ENCODE peak calls at places on chromosomes 12 and 14, in eight cellular contexts. H is T-helper 1 cell; I is ELR; Z is HS-5; D is iPS DF 19.7; O is activated CD8-positive, alpha-beta memory T cell treated with anti-CD3 and anti-CD28 coated beads for 1 hour; T is B cell; F is stimulated activated effector memory CD8-positive, alpha-beta T cell treated with anti-CD3 and anti-CD28 coated beads, Interleukin-12 subunit alpha, Interleukin-12 subunit beta, amount 100 ng/mL, for 72 hours. V is an unnamed sample.

GRCh38 chr12:29208935-29209701 is 60.0 kb downstream of the FAR2 start:
- DNase-seq in H (no peak), I (no peak), Z (no peak), D (no peak), O (no peak), T (no peak), F (no peak), V (no peak)

GRCh38 chr12:65685514-65685913 is 138.8 kb upstream of the HMGA2 start:
- DNase-seq in H (no peak), I (peak), Z (no peak), D (peak), O (no peak), T (no peak), F (no peak), V (no peak)

GRCh38 chr14:94173471-94173884 is 644 bp upstream of the PPP4R4 start:
- DNase-seq in H (no peak), I (peak), Z (no peak), D (no peak), O (no peak), T (no peak), F (no peak), V (no peak)

GRCh38 chr14:89848165-89848564 is 106.4 kb downstream of the EFCAB11 start:
- DNase-seq in H (no peak), I (peak), Z (no peak), D (no peak), O (no peak), T (no peak), F (no peak), V (no peak)

GRCh38 chr12:38159092-38159551 is 157.5 kb upstream of the ALG10B start:
- DNase-seq in H (no peak), I (no peak), Z (no peak), D (no peak), O (no peak), T (no peak), F (no peak), V (no peak)

GRCh38 chr14:101200008-101200649 is 296.6 kb upstream of the RTL1 start:
- DNase-seq in H (no peak), I (no peak), Z (no peak), D (no peak), O (no peak), T (peak), F (no peak), V (no peak)

GRCh38 chr14:68547305-68548193 is 245.3 kb downstream of the ZFP36L1 start:
- DNase-seq in H (no peak), I (peak), Z (peak), D (no peak), O (no peak), T (peak), F (no peak), V (no peak)

GRCh38 chr12:47990351-47991105 is 13.7 kb downstream of the COL2A1 start:
- DNase-seq in H (no peak), I (peak), Z (no peak), D (no peak), O (no peak), T (peak), F (peak), V (peak)

GRCh38 chr14:32217301-32217700 is 14.2 kb upstream of the RNU6-8 start:
- DNase-seq in H (no peak), I (no peak), Z (no peak), D (no peak), O (no peak), T (no peak), F (no peak), V (no peak)

GRCh38 chr14:21825147-21825743 is 151.6 kb upstream of the OR4E1 start:
- DNase-seq in H (no peak), I (peak), Z (no peak), D (peak), O (no peak), T (no peak), F (no peak), V (no peak)

GRCh38 chr14:68987653-68988036 is 8.5 kb upstream of the ACTN1 start:
- DNase-seq in H (no peak), I (peak), Z (no peak), D (no peak), O (no peak), T (no peak), F (no peak), V (no peak)